ENCODE peak calls at places on chromosomes 11 and 22, in four cellular contexts. J is neuronal stem cell, V is mesendoderm, F is IMR-90. K is an unnamed sample.

GRCh38 chr11:121964591-121964990 is 151.4 kb downstream of the BLID start:
- DNase-seq in J (no peak), V (peak; percentile 3), F (peak; percentile 64), K (no peak)

GRCh38 chr11:86151188-86152005 is 82.5 kb upstream of the PICALM start:
- DNase-seq in J (no peak), V (peak; percentile 86), F (peak; percentile 23), K (no peak)

GRCh38 chr11:67202045-67202444 is 64.2 kb upstream of the GRK2 start:
- DNase-seq in J (no peak), V (no peak), F (no peak), K (no peak)

GRCh38 chr11:46044601-46045000 is 76.7 kb downstream of the PHF21A start:
- DNase-seq in J (no peak), V (no peak), F (no peak), K (no peak)

GRCh38 chr22:35742342-35743100 is 24.8 kb downstream of the APOL5 start:
- DNase-seq in J (no peak), V (peak; percentile 48), F (peak; percentile 81), K (no peak)

GRCh38 chr11:64092119-64092760 is 56.5 kb downstream of the FLRT1 start:
- DNase-seq in J (no peak), V (no peak), F (no peak), K (no peak)

GRCh38 chr11:7385532-7385931 is 99.8 kb upstream of the OLFML1 start:
- DNase-seq in J (no peak), V (no peak), F (no peak), K (no peak)

GRCh38 chr22:41498322-41498721 is 29.4 kb downstream of the ACO2 start:
- DNase-seq in J (no peak), V (no peak), F (no peak), K (no peak)

GRCh38 chr22:48099671-48100070 is 1337.2 kb downstream of the TBC1D22A start:
- DNase-seq in J (no peak), V (no peak), F (no peak), K (no peak)

GRCh38 chr22:49193348-49193747 is 634.3 kb downstream of the BRD1 start:
- DNase-seq in J (no peak), V (no peak), F (no peak), K (no peak)

GRCh38 chr11:111975076-111975806 is 38.1 kb downstream of the DIXDC1 start:
- DNase-seq in J (no peak), V (no peak), F (no peak), K (no peak)

GRCh38 chr11:95067042-95067827 is 516 bp downstream of the SRSF8 start:
- DNase-seq in J (peak; percentile 65), V (peak; percentile 91), F (peak; percentile 72), K (no peak)

GRCh38 chr11:7595016-7595869 is 78.1 kb downstream of the CYB5R2 start:
- DNase-seq in J (no peak), V (peak; percentile 61), F (no peak), K (no peak)

GRCh38 chr22:19661156-19661555 is 53.1 kb upstream of the SEPTIN5 start:
- DNase-seq in J (no peak), V (no peak), F (peak; percentile 8), K (no peak)

GRCh38 chr11:57800444-57801184 is 39.0 kb downstream of the CTNND1 start:
- DNase-seq in J (peak; percentile 64), V (peak; percentile 97), F (peak; percentile 74), K (no peak)

GRCh38 chr11:24592342-24592741 is 95.5 kb downstream of the LUZP2 start:
- DNase-seq in J (no peak), V (no peak), F (peak; percentile 75), K (no peak)

GRCh38 chr11:83092488-83093384 is 21.0 kb upstream of the RAB30 start:
- DNase-seq in J (no peak), V (no peak), F (peak; percentile 24), K (no peak)

GRCh38 chr22:21725956-21726649 is 9.5 kb downstream of the YPEL1 start:
- DNase-seq in J (no peak), V (peak; percentile 28), F (no peak), K (no peak)

GRCh38 chr11:6919698-6920097 is 1.1 kb upstream of the OR2D3 start:
- DNase-seq in J (no peak), V (no peak), F (no peak), K (no peak)

GRCh38 chr11:5618807-5619206 is 6.0 kb upstream of the TRIM34 start:
- DNase-seq in J (no peak), V (no peak), F (peak; percentile 97), K (no peak)

GRCh38 chr11:100888836-100889235 is 201.7 kb downstream of the ARHGAP42 start:
- DNase-seq in J (no peak), V (no peak), F (no peak), K (no peak)

GRCh38 chr11:120956710-120957500 is 67.0 kb upstream of the TBCEL start:
- DNase-seq in J (no peak), V (peak; percentile 89), F (no peak), K (peak; percentile 55)

GRCh38 chr11:94788396-94788795 is 20.2 kb downstream of the AMOTL1 start:
- DNase-seq in J (no peak), V (no peak), F (no peak), K (no peak)

GRCh38 chr11:30683176-30683575 is 97.0 kb upstream of the MPPED2 start:
- DNase-seq in J (no peak), V (no peak), F (peak; percentile 22), K (no peak)

GRCh38 chr11:27084407-27084985 is 43.9 kb downstream of the BBOX1 start:
- DNase-seq in J (no peak), V (no peak), F (peak; percentile 30), K (no peak)

GRCh38 chr11:79705648-79706047 is 264.8 kb upstream of the TENM4 start:
- DNase-seq in J (no peak), V (no peak), F (no peak), K (no peak)

GRCh38 chr11:123690490-123690889 is 36.1 kb upstream of the SCN3B start:
- DNase-seq in J (no peak), V (peak; percentile 12), F (peak; percentile 63), K (no peak)

GRCh38 chr11:78653294-78653909 is 78.7 kb upstream of the NARS2 start:
- DNase-seq in J (no peak), V (no peak), F (no peak), K (peak; percentile 29)

GRCh38 chr22:37313376-37314314 is 31.3 kb downstream of the CYTH4 start:
- DNase-seq in J (no peak), V (no peak), F (peak; percentile 21), K (no peak)

GRCh38 chr22:37316405-37316804 is 34.1 kb downstream of the CYTH4 start:
- DNase-seq in J (no peak), V (no peak), F (no peak), K (no peak)

GRCh38 chr22:37312549-37313183 is 30.4 kb downstream of the CYTH4 start:
- DNase-seq in J (no peak), V (no peak), F (no peak), K (no peak)

GRCh38 chr22:37316875-37317371 is 34.6 kb downstream of the CYTH4 start:
- DNase-seq in J (peak; percentile 88), V (peak; percentile 87), F (peak; percentile 88), K (peak; percentile 85)

DNA sequence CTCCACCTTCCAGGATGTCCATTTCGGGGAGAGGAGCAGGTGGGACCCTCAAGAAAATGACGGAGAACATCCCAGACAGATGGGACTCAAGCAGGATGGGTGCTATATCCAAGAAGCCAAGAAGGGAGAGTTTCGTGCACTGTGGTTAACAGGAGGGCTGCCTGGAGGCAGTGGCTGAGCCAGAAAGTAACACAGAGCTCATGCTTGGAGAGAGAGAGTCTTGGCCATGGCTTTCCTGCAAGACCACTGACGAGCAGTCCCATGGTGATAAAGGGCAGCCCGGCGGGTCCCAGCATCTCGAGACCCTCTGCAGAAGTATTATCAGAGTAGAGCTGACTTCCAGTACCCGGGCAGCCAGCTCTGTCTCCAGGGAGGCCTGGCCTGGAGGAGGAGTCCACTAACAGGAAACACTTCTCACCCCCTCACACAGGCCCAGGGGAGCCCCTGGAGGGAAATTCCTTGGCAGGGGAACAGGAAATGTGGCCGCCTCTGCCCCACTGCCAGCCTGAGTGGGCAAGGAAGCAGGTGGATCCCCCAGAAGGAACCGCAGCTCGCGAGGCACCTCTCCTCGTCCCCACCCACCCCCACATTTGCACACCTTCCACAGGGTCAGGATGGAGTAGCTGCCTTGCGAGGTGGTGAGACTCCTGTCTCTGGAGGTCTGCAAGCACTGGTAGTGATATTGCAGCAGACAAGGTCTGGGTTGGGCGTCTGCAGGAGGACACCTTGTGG is 32.2 kb downstream of the CYTH4 start:
- DNase-seq in J (no peak), V (no peak), F (no peak), K (no peak)
- H2BK120ac ChIP-seq in J (no peak overlapping the region), V (no peak overlapping the region), F (peak overlapping the region; percentile 98), K (no peak overlapping the region)

GRCh38 chr11:128522063-128522942 is 65.1 kb downstream of the ETS1 start:
- DNase-seq in J (peak; percentile 89), V (peak; percentile 96), F (peak; percentile 100), K (peak; percentile 76)

GRCh38 chr11:128520886-128521696 is 66.3 kb downstream of the ETS1 start:
- DNase-seq in J (no peak), V (no peak), F (no peak), K (no peak)

GRCh38 chr11:128520206-128520885 is 67.0 kb downstream of the ETS1 start:
- DNase-seq in J (no peak), V (no peak), F (no peak), K (no peak)

GRCh38 chr11:128522943-128523518 is 64.3 kb downstream of the ETS1 start:
- DNase-seq in J (no peak), V (no peak), F (no peak), K (no peak)

GRCh38 chr11:128521697-128522062 is 65.7 kb downstream of the ETS1 start:
- DNase-seq in J (no peak), V (no peak), F (no peak), K (peak; percentile 61)
- H2BK120ac ChIP-seq in J (no peak overlapping the region), V (no peak overlapping the region), F (peak overlapping the region; percentile 83), K (no peak overlapping the region)

DNA sequence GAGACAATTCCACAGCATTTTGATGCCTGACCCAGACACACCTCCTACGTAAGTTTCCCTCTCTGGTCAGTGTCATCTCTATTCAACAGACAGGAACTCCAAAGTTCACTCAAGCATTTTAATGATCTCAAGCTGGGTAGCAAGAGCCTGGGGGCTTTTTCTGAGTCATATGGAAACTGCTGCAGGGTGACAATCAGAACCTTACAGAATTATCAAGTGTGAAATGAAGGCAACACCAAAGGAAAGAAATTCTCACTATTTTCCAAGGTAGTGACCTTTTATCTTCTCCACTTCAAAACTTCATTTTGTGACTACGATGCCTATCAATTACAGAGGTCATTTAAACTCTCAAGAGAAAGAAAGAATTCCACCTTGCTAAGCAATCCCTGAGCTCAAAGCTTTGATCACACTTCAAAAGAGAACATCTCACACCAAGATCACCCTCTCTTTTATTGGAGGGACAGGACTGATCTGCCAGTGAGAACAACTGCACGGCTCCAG is 229.0 kb upstream of the ZC3H12C start:
- DNase-seq in J (no peak), V (peak; percentile 96), F (no peak), K (no peak)
- H2BK120ac ChIP-seq in J (no peak overlapping the region), V (peak overlapping the region; percentile 40), F (no peak overlapping the region), K (no peak overlapping the region)

DNA sequence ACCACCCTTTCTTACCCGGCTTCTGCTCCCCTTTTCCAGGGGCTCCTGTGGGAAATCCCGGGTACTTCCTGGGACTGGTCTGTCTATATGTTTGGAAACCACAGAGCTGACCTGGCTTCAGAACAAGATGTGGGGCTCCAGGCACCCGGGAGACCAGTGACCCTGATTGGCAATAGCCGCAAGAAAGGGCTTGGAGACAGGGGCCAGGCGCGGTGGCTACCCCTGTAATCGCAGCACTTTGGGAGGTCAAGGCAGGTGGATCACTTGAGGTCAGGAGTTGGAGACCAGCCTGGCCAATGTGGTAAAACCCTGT is 3.2 kb upstream of the NEAT1 start:
- DNase-seq in J (no peak), V (no peak), F (no peak), K (no peak)
- H2BK120ac ChIP-seq in J (no peak overlapping the region), V (peak overlapping the region; percentile 94), F (peak overlapping the region; percentile 99), K (peak overlapping the region; percentile 58)

K was measured in H1.